ENCODE peak calls at places on chromosome 19, in six cellular contexts. N, M, G, H, R and B are unnamed samples.

GRCh38 chr19:46081928-46082727 is 41.3 kb upstream of the IGFL4 start:
- DNase-seq in N (no peak), M (no peak), G (peak), H (no peak), R (no peak), B (no peak)

GRCh38 chr19:38975861-38976271 is 324 bp upstream of the FBXO17 start:
- DNase-seq in N (no peak), M (no peak), G (peak), H (no peak), R (no peak), B (no peak)

GRCh38 chr19:38031423-38031770 is 124.4 kb downstream of the SIPA1L3 start:
- DNase-seq in N (no peak), M (no peak), G (no peak), H (no peak), R (no peak), B (no peak)

GRCh38 chr19:54201172-54201701 is 579 bp downstream of the RPS9 start:
- DNase-seq in N (no peak), M (no peak), G (no peak), H (no peak), R (no peak), B (no peak)

GRCh38 chr19:35030257-35031071 is at the start of gene SCN1B:
- DNase-seq in N (no peak), M (peak), G (peak), H (no peak), R (no peak), B (no peak)

GRCh38 chr19:30244533-30244932 is 127.7 kb upstream of the ZNF536 start:
- DNase-seq in N (no peak), M (no peak), G (no peak), H (no peak), R (no peak), B (no peak)

GRCh38 chr19:35026418-35026817 is 3.9 kb upstream of the SCN1B start:
- DNase-seq in N (no peak), M (no peak), G (no peak), H (no peak), R (no peak), B (no peak)

GRCh38 chr19:47518139-47518538 is 3.3 kb upstream of the NAPA start:
- DNase-seq in N (no peak), M (no peak), G (no peak), H (no peak), R (no peak), B (no peak)

GRCh38 chr19:33621811-33622504 is at the start of gene CHST8:
- DNase-seq in N (no peak), M (peak), G (no peak), H (no peak), R (no peak), B (no peak)

GRCh38 chr19:54231077-54231931 is 8.5 kb upstream of the LILRB3 start:
- DNase-seq in N (peak), M (peak), G (peak), H (peak), R (peak), B (peak)

GRCh38 chr19:34793562-34793961 is 20.5 kb upstream of the ZNF599 start:
- DNase-seq in N (no peak), M (no peak), G (no peak), H (no peak), R (no peak), B (peak)

GRCh38 chr19:32404213-32404938 is 1.2 kb upstream of the DPY19L3 start:
- DNase-seq in N (no peak), M (no peak), G (no peak), H (no peak), R (no peak), B (peak)

GRCh38 chr19:36605101-36605838 is at the start of gene ZNF382:
- DNase-seq in N (peak), M (peak), G (no peak), H (no peak), R (peak), B (peak)

GRCh38 chr19:31976775-31977536 is 368.5 kb upstream of the ZNF507 start:
- DNase-seq in N (peak), M (no peak), G (no peak), H (no peak), R (no peak), B (peak)

DNA sequence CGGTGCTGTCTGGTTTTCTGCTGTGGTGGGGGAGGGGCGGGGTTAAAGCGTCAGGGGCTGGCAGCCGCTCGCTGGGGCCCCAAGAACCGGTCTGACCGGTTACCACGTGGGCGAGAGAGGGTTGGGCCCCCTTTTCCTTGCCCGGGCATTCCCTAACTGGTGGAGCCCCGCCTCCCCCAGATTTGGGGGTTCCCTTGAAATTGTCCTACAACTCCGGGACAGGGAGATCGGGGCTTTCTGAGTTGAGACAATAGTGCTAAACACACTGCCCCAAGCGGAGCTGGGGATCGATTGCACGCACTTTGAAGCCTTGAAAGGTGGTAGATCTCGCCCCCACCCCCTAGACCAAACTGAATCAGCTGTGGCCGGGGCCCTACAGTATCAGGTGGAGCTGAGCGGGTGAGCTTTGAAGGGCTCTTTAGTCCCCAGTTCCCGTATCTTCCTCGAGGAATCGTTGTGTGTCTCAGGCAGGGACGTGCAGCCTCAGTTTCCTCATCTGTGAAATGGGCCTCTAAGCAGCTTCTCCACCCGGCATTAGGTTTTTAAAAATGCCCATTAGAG is 4.8 kb downstream of the IER2 start:
- DNase-seq in N (peak), M (peak), G (no peak), H (peak), R (peak), B (peak)
- TF ChIP-seq POLR2A in N (no peak), M (no peak), G (no peak), H (no peak), R (no peak), B (no peak)

DNA sequence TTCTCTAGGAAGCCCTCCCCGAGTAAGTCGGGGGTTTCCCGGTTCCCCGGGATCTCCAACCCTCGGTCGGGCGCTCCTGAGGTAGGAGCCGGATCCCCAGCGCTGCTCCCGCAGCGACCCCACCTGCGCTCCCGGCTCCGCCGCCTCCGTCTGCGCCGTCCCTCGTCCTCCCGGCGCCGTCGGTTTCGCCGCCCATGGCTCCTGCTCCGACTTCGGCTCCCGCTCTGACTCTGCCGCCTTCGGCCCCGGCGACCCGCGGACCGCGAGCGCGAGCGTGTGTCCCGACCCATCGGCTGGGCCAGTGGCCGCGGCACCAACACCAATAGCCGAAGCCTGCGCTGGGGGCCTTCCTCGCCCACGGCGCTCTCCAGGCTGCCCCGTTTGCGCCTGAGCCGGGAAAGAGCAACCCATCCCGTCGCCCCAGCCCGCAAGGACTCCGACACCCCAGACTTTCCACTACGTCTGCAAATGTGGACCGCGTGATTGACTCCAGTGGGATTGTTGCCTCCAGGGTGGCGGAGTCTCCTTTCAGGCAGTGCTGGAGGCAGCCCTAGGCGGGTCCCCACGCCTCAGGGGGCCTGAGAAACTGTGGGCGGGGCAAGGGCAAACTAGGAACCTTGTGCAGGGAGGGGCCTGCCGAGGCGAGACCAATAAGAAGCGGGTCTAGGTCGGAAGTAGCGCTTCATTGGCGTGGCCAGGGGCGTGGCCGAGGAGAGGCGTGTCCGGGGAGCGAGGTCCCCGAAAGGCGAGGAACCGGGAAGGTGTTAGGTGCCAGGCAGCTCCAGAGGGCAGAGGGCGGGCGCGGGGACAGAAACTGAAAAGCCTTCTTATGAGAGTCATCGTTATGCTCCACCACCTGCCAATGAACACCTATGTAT is at the start of gene CACTIN:
- DNase-seq in N (peak), M (peak), G (peak), H (peak), R (peak), B (peak)
- TF ChIP-seq EP300 in N (no peak), M (no peak), G (no peak), H (peak), R (no peak), B (no peak)

GRCh38 chr19:4916292-4917082 is 7.2 kb downstream of the UHRF1 start:
- DNase-seq in N (no peak), M (no peak), G (no peak), H (no peak), R (no peak), B (no peak)
- TF ChIP-seq POLR2A in N (no peak), M (no peak), G (no peak), H (no peak), R (no peak), B (no peak)

GRCh38 chr19:8373867-8374813 is 10.2 kb downstream of the ANGPTL4 start:
- DNase-seq in N (peak), M (peak), G (no peak), H (peak), R (peak), B (no peak)

GRCh38 chr19:8367327-8368001 is 3.5 kb downstream of the ANGPTL4 start:
- DNase-seq in N (peak), M (peak), G (no peak), H (peak), R (peak), B (no peak)

GRCh38 chr19:8368136-8368535 is 4.2 kb downstream of the ANGPTL4 start:
- DNase-seq in N (no peak), M (no peak), G (no peak), H (no peak), R (no peak), B (no peak)

GRCh38 chr19:8370176-8371010 is 6.4 kb downstream of the ANGPTL4 start:
- DNase-seq in N (no peak), M (no peak), G (no peak), H (no peak), R (no peak), B (no peak)

DNA sequence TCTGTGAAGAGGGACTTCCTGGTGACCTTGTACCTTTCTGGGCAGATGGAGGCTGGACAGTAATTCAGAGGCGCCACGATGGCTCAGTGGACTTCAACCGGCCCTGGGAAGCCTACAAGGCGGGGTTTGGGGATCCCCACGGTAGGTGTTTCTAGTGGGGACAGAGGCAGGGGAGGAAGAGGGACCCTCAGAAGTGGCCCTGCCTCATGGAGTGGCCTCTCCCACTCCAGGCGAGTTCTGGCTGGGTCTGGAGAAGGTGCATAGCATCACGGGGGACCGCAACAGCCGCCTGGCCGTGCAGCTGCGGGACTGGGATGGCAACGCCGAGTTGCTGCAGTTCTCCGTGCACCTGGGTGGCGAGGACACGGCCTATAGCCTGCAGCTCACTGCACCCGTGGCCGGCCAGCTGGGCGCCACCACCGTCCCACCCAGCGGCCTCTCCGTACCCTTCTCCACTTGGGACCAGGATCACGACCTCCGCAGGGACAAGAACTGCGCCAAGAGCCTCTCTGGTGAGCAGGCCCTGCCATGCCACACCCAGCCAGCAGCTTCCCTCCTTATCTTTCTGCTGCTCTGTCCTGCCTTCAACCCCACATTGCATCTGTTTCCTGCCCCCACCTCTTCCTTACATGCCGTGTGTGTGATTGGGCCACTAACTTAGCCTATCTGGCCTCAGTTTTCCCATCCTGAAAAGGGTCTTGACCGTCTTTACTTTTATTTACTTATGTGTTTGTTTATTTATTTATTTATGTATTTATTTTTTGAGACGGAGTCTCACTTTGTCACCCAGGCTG is 7.3 kb downstream of the ANGPTL4 start:
- DNase-seq in N (no peak), M (peak), G (no peak), H (no peak), R (no peak), B (no peak)
- TF ChIP-seq EP300 in N (no peak), M (no peak), G (no peak), H (no peak), R (no peak), B (no peak)

GRCh38 chr19:18781047-18781600 is 10.0 kb downstream of the COMP start:
- DNase-seq in N (no peak), M (no peak), G (no peak), H (no peak), R (no peak), B (no peak)
- TF ChIP-seq POLR2A in N (no peak), M (no peak), G (no peak), H (no peak), R (no peak), B (no peak)

GRCh38 chr19:16462757-16463250 is 9.0 kb downstream of the EPS15L1 start:
- DNase-seq in N (no peak), M (peak), G (no peak), H (no peak), R (no peak), B (no peak)

GRCh38 chr19:16461630-16462051 is 10.1 kb downstream of the EPS15L1 start:
- DNase-seq in N (no peak), M (no peak), G (no peak), H (no peak), R (no peak), B (no peak)

GRCh38 chr19:16463341-16463990 is 8.3 kb downstream of the EPS15L1 start:
- DNase-seq in N (no peak), M (no peak), G (no peak), H (no peak), R (no peak), B (no peak)

GRCh38 chr19:16465239-16465638 is 6.5 kb downstream of the EPS15L1 start:
- DNase-seq in N (no peak), M (no peak), G (no peak), H (no peak), R (no peak), B (no peak)

DNA sequence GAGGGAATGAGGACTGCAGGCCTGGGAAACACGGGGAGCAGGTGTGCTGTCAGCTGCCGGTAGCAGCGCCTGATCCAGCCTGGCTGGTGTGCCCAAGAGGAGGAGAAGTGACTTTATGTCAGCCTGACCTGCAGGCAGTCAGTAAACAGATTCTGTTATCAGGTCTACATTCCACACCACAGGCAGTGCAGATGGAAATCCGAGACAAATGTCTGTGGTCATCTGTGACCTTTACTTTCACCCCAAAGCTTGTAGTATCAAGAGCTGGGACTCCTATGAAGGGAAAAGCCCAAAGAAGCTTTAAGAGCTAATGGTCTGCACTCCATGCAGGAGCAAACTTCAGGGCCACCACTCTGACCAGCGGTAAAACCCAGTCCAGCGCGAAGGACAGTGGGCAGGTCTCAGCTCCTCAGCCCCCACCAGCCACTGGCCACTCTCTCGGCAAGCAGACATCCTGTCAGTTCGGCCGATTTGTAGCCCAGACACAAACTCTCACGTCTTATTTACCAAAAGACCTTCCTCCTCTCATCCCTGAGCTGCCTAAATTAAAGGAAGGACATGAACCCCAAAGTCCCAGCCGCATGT is 7.7 kb downstream of the EPS15L1 start:
- DNase-seq in N (no peak), M (no peak), G (no peak), H (no peak), R (no peak), B (no peak)
- TF ChIP-seq EP300 in N (no peak), M (no peak), G (no peak), H (no peak), R (no peak), B (no peak)

GRCh38 chr19:11598103-11598483 is 810 bp downstream of the ZNF627 start:
- DNase-seq in N (no peak), M (no peak), G (no peak), H (no peak), R (peak), B (no peak)

GRCh38 chr19:11596156-11596555 is 1.1 kb upstream of the ZNF627 start:
- DNase-seq in N (no peak), M (no peak), G (no peak), H (no peak), R (no peak), B (no peak)

GRCh38 chr19:11594084-11594483 is 3.2 kb upstream of the ZNF627 start:
- DNase-seq in N (no peak), M (no peak), G (no peak), H (no peak), R (no peak), B (no peak)

GRCh38 chr19:11598746-11599145 is 1.5 kb downstream of the ZNF627 start:
- DNase-seq in N (no peak), M (no peak), G (no peak), H (no peak), R (peak), B (no peak)

GRCh38 chr19:11597202-11598102 is at the start of gene ZNF627:
- DNase-seq in N (peak), M (peak), G (peak), H (peak), R (peak), B (peak)
- TF ChIP-seq POLR2A in N (no peak), M (no peak), G (peak), H (peak), R (peak), B (peak)

DNA sequence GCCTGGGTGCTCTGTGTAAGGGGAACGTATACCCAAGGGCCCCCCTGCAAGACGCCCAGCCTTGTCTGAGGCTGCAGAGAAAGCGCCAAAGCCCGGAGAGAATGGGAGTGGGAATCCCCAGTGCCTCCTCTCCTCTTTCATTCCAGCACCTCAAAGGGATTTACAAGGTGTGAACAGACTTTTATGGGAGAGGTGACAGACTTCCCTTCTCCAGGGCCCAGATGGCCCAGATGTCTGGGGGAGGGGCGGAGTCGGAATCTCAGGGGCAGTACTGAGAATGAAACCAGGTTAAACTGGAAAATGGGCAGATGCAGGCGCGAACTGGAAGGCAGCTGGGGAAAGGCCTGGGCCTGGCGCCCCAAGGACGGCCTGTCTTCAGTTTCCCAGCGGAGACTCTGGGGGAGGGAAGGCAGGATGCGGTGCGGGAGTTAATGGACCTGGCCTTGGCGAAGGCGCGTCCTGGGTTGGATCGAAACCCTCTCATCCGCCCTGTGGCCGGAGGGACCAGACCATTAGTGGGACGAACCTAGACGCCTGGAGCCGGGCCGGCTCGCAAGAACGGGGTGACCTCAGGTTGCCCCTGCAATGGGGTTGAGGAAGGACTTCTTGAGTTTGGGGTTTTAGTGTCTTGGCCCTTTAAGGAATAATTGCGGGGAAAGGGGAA is 622 bp upstream of the TRIP10 start:
- DNase-seq in N (no peak), M (peak), G (no peak), H (no peak), R (peak), B (no peak)
- TF ChIP-seq EP300 in N (no peak), M (no peak), G (no peak), H (no peak), R (no peak), B (no peak)